ENCODE peak calls at places on chromosomes 2 and 18, in four cellular contexts. T is A549, R is PC-9, I is fibroblast of mammary gland. Y is an unnamed sample.

GRCh38 chr2:183579686-183580085 is 455.4 kb downstream of the NUP35 start:
- DNase-seq in R (no peak), I (no peak), T (no peak), Y (no peak)

GRCh38 chr2:50551018-50551726 is 480.8 kb downstream of the NRXN1 start:
- DNase-seq in T (no peak), I (no peak), R (no peak), Y (no peak)

GRCh38 chr2:40147360-40147759 is 304.5 kb downstream of the SLC8A1 start:
- DNase-seq in I (no peak), T (no peak), R (no peak), Y (no peak)

GRCh38 chr2:70089220-70089945 is 2.1 kb downstream of the PCBP1 start:
- DNase-seq in R (no peak), T (peak; percentile 39), I (peak; percentile 20), Y (peak; percentile 32)

GRCh38 chr2:57185568-57185967 is 861.0 kb upstream of the VRK2 start:
- DNase-seq in I (no peak), T (no peak), R (no peak), Y (no peak)

GRCh38 chr2:19073522-19073921 is 284.9 kb downstream of the OSR1 start:
- DNase-seq in R (peak; percentile 87), T (peak; percentile 69), I (peak; percentile 88), Y (peak; percentile 60)

GRCh38 chr18:68484241-68484640 is 230.7 kb downstream of the TMX3 start:
- DNase-seq in T (no peak), R (no peak), I (peak; percentile 52), Y (peak; percentile 58)

GRCh38 chr2:3311601-3312000 is 66.0 kb downstream of the EIPR1 start:
- DNase-seq in T (no peak), R (no peak), I (no peak), Y (no peak)

GRCh38 chr2:61176755-61177726 is 15.1 kb downstream of the C2orf74 start:
- DNase-seq in T (peak; percentile 97), R (peak; percentile 81), I (peak; percentile 85), Y (peak; percentile 92)

GRCh38 chr2:9558948-9559381 is 3.3 kb upstream of the ADAM17 start:
- DNase-seq in R (peak; percentile 99), I (peak; percentile 91), T (peak; percentile 68), Y (peak; percentile 94)

GRCh38 chr18:457120-457519 is 43.4 kb downstream of the COLEC12 start:
- DNase-seq in I (peak; percentile 95), T (no peak), R (no peak), Y (peak; percentile 94)

GRCh38 chr2:220999351-220999750 is 572.8 kb downstream of the EPHA4 start:
- DNase-seq in T (no peak), R (no peak), I (peak; percentile 12), Y (no peak)

GRCh38 chr2:62568074-62568473 is 62.1 kb upstream of the TMEM17 start:
- DNase-seq in I (no peak), T (no peak), R (no peak), Y (peak; percentile 24)

GRCh38 chr18:49837889-49838288 is 24.6 kb upstream of the ACAA2 start:
- DNase-seq in R (no peak), T (no peak), I (no peak), Y (no peak)

DNA sequence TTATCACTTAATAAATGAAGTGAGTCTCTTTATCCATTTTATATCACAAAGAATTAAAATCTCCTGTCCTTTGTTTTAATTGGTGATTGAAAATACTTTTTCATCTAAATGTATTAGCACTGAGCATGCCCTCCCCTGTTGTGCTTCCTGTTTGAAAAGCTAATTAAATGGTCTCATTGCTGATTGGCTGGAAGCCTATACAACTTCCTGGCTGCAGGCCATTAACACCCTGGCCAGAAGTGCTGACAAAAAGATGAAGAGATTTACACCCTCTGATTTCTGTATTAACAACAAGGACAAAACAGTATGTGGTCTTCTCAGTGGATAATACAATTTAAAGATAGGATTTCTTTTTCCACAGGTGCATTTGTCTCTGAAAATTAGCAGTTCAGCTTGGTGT is 548.0 kb downstream of the DCC start:
- DNase-seq in T (no peak), I (no peak), R (no peak), Y (no peak)
- H3K4me3 ChIP-seq in T (no peak overlapping the region), I (no peak overlapping the region), R (no peak overlapping the region), Y (no peak overlapping the region)

DNA sequence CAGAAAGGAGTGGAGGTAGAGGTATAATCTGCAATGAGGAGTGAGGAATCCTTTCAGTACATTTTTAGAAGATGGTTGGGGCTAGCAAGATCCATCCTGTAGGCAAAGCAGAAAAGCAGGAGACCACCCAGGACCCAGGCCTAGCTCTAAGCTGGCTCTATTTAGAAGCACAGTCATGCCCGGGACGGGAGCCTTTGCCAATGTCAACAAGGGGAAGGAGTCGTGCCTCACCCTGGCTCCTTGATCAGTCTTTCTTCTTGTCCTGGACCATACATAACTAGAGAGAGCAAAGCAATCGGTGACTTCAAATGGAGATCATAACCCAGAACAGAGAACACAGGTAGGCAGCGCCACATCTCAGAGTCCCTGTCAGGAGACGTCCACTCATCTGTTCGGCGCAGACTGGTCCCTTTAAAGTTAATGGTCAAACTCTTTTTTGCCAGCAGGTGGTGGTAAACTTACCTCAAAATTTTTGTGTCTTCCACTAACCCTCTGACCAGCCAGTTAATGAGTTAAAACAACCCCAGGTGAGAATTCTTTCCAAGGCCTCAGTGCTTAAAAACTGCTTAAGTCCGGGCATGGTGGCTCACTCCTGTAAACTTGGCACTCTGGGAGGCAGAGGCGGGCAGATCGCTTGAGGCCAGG is 8.0 kb downstream of the MC5R start:
- DNase-seq in R (peak; percentile 44), T (peak; percentile 18), I (peak; percentile 2), Y (no peak)
- TF ChIP-seq CTCF in R (peak; percentile 36), T (no peak), I (no peak), Y (no peak)

GRCh38 chr2:237410949-237411635 is 2.9 kb downstream of the COL6A3 start:
- DNase-seq in I (peak; percentile 55), T (no peak), R (no peak), Y (peak; percentile 58)
- H3K4me3 ChIP-seq in I (peak overlapping the region; percentile 100), T (no peak overlapping the region), R (no peak overlapping the region), Y (peak overlapping the region; percentile 86)

GRCh38 chr18:48607049-48607984 is 68.5 kb downstream of the CTIF start:
- DNase-seq in I (peak; percentile 81), T (no peak), R (no peak), Y (peak; percentile 80)
- TF ChIP-seq CTCF in I (no peak), T (no peak), R (no peak), Y (no peak)

DNA sequence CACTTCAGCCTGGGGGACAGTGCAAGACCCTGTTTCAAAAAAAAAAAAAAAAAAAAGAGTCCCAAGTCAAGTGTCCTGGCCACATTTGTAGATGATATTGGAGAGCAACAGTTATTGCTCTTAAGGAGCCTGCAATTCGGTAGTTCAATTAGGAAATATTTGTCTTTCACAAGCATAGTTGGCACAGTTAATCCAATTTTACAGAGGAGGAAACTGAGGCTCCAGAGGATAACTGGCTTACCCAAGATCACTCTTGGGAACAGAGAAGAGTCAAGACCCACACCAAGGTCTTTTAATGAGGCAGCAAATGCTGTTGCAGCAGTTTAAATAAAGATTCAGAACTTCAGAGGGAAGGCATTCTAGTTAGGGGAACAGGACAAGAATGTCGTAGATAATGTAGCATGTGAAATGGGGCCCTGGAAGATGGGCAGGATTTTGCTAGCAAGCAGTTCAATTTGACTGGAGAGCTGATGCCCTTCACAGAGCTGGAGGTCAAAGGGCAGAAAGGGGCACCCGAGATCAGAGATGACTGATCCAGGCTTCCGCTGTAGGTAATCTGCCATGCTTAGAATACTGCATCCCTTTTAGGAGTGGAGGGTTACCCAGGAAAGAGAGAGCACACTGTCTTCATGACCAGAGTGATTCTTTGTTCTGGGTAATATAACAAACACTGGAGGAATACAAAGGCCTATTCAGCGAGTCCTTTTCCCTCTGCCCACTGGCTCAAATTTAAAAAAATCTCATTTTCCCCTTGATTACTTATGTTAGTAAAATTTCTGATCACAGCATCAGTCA is 3.0 kb downstream of the NPC1 start:
- DNase-seq in I (no peak), R (no peak), T (no peak), Y (no peak)
- H3K4me3 ChIP-seq in I (no peak overlapping the region), R (no peak overlapping the region), T (peak overlapping the region; percentile 4), Y (no peak overlapping the region)

GRCh38 chr2:1742300-1742679 is 2.0 kb downstream of the PXDN start:
- DNase-seq in R (no peak), T (no peak), I (peak; percentile 36), Y (peak; percentile 54)

GRCh38 chr2:1739322-1739957 is 4.9 kb downstream of the PXDN start:
- DNase-seq in R (peak; percentile 20), T (no peak), I (no peak), Y (no peak)

GRCh38 chr2:1741851-1742250 is 2.5 kb downstream of the PXDN start:
- DNase-seq in T (no peak), I (no peak), R (no peak), Y (no peak)

GRCh38 chr2:1739961-1740713 is 4.2 kb downstream of the PXDN start:
- DNase-seq in R (no peak), I (peak; percentile 65), T (no peak), Y (peak; percentile 49)

DNA sequence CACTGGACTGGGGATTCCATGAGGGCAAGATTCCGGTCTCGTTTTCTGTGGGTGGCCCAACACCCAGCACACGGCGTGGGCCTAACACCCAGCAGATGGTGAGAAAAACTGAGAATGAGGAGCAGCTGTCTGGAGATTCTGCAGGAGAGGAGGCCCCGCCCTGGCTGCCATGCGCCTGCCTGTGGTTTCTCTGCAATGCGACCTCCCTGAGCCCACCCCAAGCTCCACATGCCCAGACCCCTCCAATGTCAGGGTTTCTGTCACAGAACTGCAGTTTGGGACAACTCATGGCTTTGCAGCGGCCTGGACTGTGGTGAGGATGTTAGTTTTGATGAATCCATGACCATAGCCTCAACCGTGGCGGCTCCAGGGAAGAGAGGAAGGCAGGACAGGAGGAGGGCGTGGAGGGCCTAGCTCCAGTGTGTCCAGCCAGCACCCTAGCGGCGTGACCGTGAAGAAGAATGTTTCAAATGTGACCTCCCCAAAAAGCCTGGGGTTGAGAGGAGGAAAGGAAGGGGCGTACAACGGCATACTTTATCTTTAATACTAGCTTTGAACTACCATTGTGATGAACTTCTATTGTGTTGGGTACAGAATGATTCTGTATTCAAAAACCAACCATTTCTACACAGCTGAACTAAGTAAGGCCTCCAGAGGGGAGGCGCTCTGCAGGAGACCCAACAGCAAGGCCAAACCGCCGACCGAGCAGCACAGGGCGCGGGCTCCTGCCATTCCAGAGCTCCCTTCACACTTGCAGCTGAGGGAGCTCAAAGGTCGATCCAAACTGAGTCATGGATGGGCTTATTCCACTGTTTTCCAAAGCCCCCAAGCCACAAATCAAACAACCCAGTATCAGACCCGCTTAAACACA is 3.4 kb downstream of the PXDN start:
- DNase-seq in R (no peak), I (no peak), T (no peak), Y (no peak)
- TF ChIP-seq CTCF in R (no peak), I (no peak), T (no peak), Y (no peak)

DNA sequence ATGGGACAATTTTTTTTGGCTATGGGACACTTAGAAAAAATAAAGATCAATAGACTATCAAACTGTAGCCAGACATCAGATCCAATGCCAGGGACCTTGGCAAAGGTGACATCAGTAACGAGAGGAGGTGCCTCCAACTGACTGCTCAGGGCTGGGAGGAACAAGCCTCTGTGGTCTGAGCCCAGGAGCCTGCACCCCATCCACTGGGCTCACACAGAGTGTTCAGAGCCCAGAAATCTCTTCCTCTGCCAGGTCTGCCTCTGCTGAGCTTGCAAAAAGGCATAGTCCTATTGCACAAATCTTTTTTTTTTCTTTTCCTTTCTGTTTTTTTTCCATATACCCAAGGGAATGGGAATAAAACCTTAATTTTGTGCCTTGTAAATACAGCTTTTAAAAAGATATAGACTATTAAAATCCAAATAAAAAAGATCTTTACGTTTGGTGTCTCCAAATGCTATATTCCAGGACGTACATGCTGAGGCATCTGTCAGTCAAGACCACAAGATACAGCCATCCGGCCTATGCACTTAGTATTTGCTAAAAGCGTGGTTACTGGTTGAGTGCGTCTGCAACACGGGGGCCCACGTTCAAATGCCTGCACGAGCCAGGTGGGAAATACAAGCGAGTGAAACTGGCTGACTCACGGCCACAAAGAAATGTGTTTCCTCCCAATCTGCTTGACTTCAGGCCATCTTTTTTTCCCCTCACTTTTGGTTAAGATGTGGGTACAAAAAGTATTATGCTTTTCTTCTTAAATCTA is 7.8 kb upstream of the ARHGAP25 start:
- DNase-seq in I (no peak), T (no peak), R (no peak), Y (no peak)
- H3K4me3 ChIP-seq in I (no peak overlapping the region), T (no peak overlapping the region), R (no peak overlapping the region), Y (no peak overlapping the region)